ENCODE peak calls at places on chromosomes 7 and 10, in four cellular contexts. V is AG09309, W is hippocampal formation, Z is HuH-7.5. K is an unnamed sample.

GRCh38 chr10:31645786-31646185 is 282.8 kb downstream of the ARHGAP12 start:
- DNase-seq in V (no peak), W (no peak), Z (no peak), K (no peak)

GRCh38 chr10:21934307-21934706 is 69.2 kb downstream of the DNAJC1 start:
- DNase-seq in V (no peak), W (no peak), Z (no peak), K (no peak)

GRCh38 chr10:58384095-58384494 is 1.1 kb upstream of the TFAM start:
- DNase-seq in V (no peak), W (peak), Z (no peak), K (peak)

GRCh38 chr7:124764071-124764846 is 1.3 kb downstream of the GPR37 start:
- DNase-seq in V (no peak), W (no peak), Z (peak), K (peak)

GRCh38 chr10:102467971-102468438 is 16.7 kb upstream of the C10orf95 start:
- DNase-seq in V (no peak), W (no peak), Z (no peak), K (no peak)

GRCh38 chr7:151494569-151495284 is 25.0 kb downstream of the RHEB start:
- DNase-seq in V (no peak), W (no peak), Z (no peak), K (no peak)

GRCh38 chr10:673492-673891 is 16.0 kb downstream of the DIP2C start:
- DNase-seq in V (no peak), W (no peak), Z (no peak), K (no peak)

GRCh38 chr7:1749864-1750466 is 79.9 kb downstream of the ELFN1 start:
- DNase-seq in V (no peak), W (no peak), Z (no peak), K (no peak)

GRCh38 chr7:137774793-137775201 is 72.0 kb downstream of the DGKI start:
- DNase-seq in V (no peak), W (no peak), Z (no peak), K (no peak)

GRCh38 chr10:43980313-43980712 is 331.6 kb upstream of the ZNF32 start:
- DNase-seq in V (no peak), W (no peak), Z (no peak), K (no peak)

GRCh38 chr10:129079705-129080104 is 387.3 kb upstream of the MGMT start:
- DNase-seq in V (no peak), W (no peak), Z (no peak), K (peak)

GRCh38 chr7:75905785-75906604 is 9.0 kb upstream of the POR start:
- DNase-seq in V (peak), W (peak), Z (no peak), K (peak)

GRCh38 chr7:155209920-155210319 is 87.8 kb upstream of the INSIG1 start:
- DNase-seq in V (no peak), W (no peak), Z (no peak), K (no peak)

GRCh38 chr10:104580321-104580720 is 60.8 kb upstream of the SORCS3 start:
- DNase-seq in V (peak), W (no peak), Z (no peak), K (no peak)

GRCh38 chr10:33335800-33336605 is 1.5 kb upstream of the NRP1 start:
- DNase-seq in V (no peak), W (no peak), Z (peak), K (no peak)

GRCh38 chr7:64182036-64182790 is 24.8 kb upstream of the ZNF735 start:
- DNase-seq in V (no peak), W (no peak), Z (no peak), K (no peak)

GRCh38 chr7:114081606-114082425 is 163.0 kb upstream of the PPP1R3A start:
- DNase-seq in V (peak), W (peak), Z (peak), K (peak)

GRCh38 chr10:17665742-17666141 is 21.8 kb downstream of the STAM start:
- DNase-seq in V (peak), W (peak), Z (no peak), K (peak)

GRCh38 chr7:69187824-69188335 is 410.4 kb upstream of the AUTS2 start:
- DNase-seq in V (no peak), W (no peak), Z (no peak), K (no peak)

GRCh38 chr10:6530211-6530840 is 49.8 kb downstream of the PRKCQ start:
- DNase-seq in V (no peak), W (no peak), Z (no peak), K (no peak)

GRCh38 chr7:23895666-23896096 is 185.7 kb downstream of the STK31 start:
- DNase-seq in V (no peak), W (no peak), Z (no peak), K (no peak)

GRCh38 chr10:69847883-69848282 is 46.2 kb downstream of the COL13A1 start:
- DNase-seq in V (no peak), W (no peak), Z (no peak), K (no peak)

GRCh38 chr10:51341216-51341615 is 266.9 kb downstream of the PRKG1 start:
- DNase-seq in V (no peak), W (no peak), Z (no peak), K (no peak)

GRCh38 chr7:43565786-43566185 is 17.1 kb upstream of the STK17A start:
- DNase-seq in V (peak), W (no peak), Z (no peak), K (no peak)

GRCh38 chr7:102208826-102209225 is 77.8 kb upstream of the SH2B2 start:
- DNase-seq in V (no peak), W (no peak), Z (no peak), K (no peak)

GRCh38 chr10:97534746-97535367 is 36.1 kb downstream of the UBTD1 start:
- DNase-seq in V (no peak), W (peak), Z (peak), K (peak)

GRCh38 chr10:81179805-81180452 is 642.2 kb downstream of the SH2D4B start:
- DNase-seq in V (no peak), W (no peak), Z (peak), K (peak)

GRCh38 chr10:130878131-130878530 is 433.4 kb downstream of the TCERG1L start:
- DNase-seq in V (no peak), W (no peak), Z (no peak), K (no peak)

GRCh38 chr7:43071604-43072003 is 40.8 kb upstream of the HECW1 start:
- DNase-seq in V (no peak), W (no peak), Z (no peak), K (no peak)

GRCh38 chr7:107355616-107356015 is 114.2 kb upstream of the GPR22 start:
- DNase-seq in V (peak), W (no peak), Z (no peak), K (peak)

GRCh38 chr7:2508327-2509231 is 11.0 kb upstream of the LFNG start:
- DNase-seq in V (peak), W (no peak), Z (no peak), K (no peak)

GRCh38 chr10:123140164-123140982 is 4.6 kb downstream of the HMX3 start:
- DNase-seq in V (no peak), W (no peak), Z (no peak), K (no peak)

GRCh38 chr7:131194070-131194865 is 133.4 kb upstream of the MKLN1 start:
- DNase-seq in V (no peak), W (no peak), Z (no peak), K (no peak)

GRCh38 chr10:111207525-111207924 is 130.7 kb downstream of the ADRA2A start:
- DNase-seq in V (no peak), W (no peak), Z (no peak), K (no peak)

GRCh38 chr10:104028146-104028545 is 57.5 kb downstream of the COL17A1 start:
- DNase-seq in V (no peak), W (peak), Z (no peak), K (peak)

K was measured in globus pallidus.